ENCODE peak calls at places on chromosomes 7 and 10, in six cellular contexts. Q is nephron progenitor cell; J is CD4-positive, alpha-beta T cell; U is osteocyte; W is lower leg skin; X is IMR-90. L is an unnamed sample.

GRCh38 chr7:37357277-37357996 is 91.2 kb downstream of the ELMO1 start:
- DNase-seq in Q (no peak), J (no peak), U (no peak), W (no peak), X (no peak), L (no peak)

GRCh38 chr10:33734393-33735110 is 400.1 kb upstream of the NRP1 start:
- DNase-seq in Q (no peak), J (no peak), U (no peak), W (no peak), X (no peak), L (no peak)

GRCh38 chr10:98608417-98608816 is 161.7 kb upstream of the HPS1 start:
- DNase-seq in Q (no peak), J (no peak), U (no peak), W (no peak), X (no peak), L (no peak)

GRCh38 chr7:99308461-99309074 is 17.1 kb upstream of the ARPC1A start:
- DNase-seq in Q (no peak), J (no peak), U (no peak), W (no peak), X (peak; percentile 70), L (no peak)

GRCh38 chr7:98251251-98251843 is 685 bp downstream of the TECPR1 start:
- DNase-seq in Q (no peak), J (peak; percentile 51), U (no peak), W (no peak), X (no peak), L (no peak)

GRCh38 chr7:147276783-147277370 is 1160.3 kb downstream of the CNTNAP2 start:
- DNase-seq in Q (no peak), J (no peak), U (no peak), W (no peak), X (no peak), L (no peak)

GRCh38 chr7:89680161-89680560 is 474.1 kb upstream of the STEAP1 start:
- DNase-seq in Q (no peak), J (no peak), U (no peak), W (no peak), X (no peak), L (no peak)

GRCh38 chr10:103645141-103646054 is 151.9 kb downstream of the NEURL1 start:
- DNase-seq in Q (peak; percentile 41), J (no peak), U (no peak), W (no peak), X (peak; percentile 99), L (no peak)

GRCh38 chr7:127770870-127771269 is 118.9 kb downstream of the SND1 start:
- DNase-seq in Q (no peak), J (no peak), U (no peak), W (no peak), X (peak; percentile 72), L (no peak)

GRCh38 chr10:34869128-34869836 is 54.2 kb upstream of the PARD3 start:
- DNase-seq in Q (no peak), J (no peak), U (no peak), W (peak; percentile 52), X (no peak), L (no peak)

GRCh38 chr7:2729893-2730716 is 42.1 kb downstream of the AMZ1 start:
- DNase-seq in Q (no peak), J (no peak), U (no peak), W (peak; percentile 68), X (peak; percentile 74), L (peak; percentile 44)

GRCh38 chr10:7475046-7475860 is 64.4 kb upstream of the SFMBT2 start:
- DNase-seq in Q (peak; percentile 35), J (no peak), U (no peak), W (peak; percentile 62), X (no peak), L (no peak)

GRCh38 chr10:92290076-92290836 is 622 bp downstream of the CPEB3 start:
- DNase-seq in Q (no peak), J (peak; percentile 5), U (peak; percentile 85), W (peak; percentile 90), X (peak; percentile 49), L (no peak)

GRCh38 chr10:3825862-3826351 is 40.9 kb upstream of the KLF6 start:
- DNase-seq in Q (no peak), J (no peak), U (no peak), W (no peak), X (no peak), L (no peak)

GRCh38 chr7:6278749-6279310 is 6.4 kb upstream of the CYTH3 start:
- DNase-seq in Q (no peak), J (no peak), U (no peak), W (peak; percentile 46), X (peak; percentile 64), L (no peak)

GRCh38 chr10:86689146-86689545 is 20.8 kb downstream of the LDB3 start:
- DNase-seq in Q (no peak), J (no peak), U (no peak), W (no peak), X (no peak), L (no peak)

GRCh38 chr7:98933321-98933720 is 55.0 kb downstream of the TRRAP start:
- DNase-seq in Q (no peak), J (no peak), U (no peak), W (peak; percentile 84), X (no peak), L (no peak)

GRCh38 chr7:77931841-77932240 is 133.3 kb downstream of the PHTF2 start:
- DNase-seq in Q (no peak), J (no peak), U (no peak), W (no peak), X (no peak), L (no peak)

GRCh38 chr7:38328814-38329213 is 55.4 kb upstream of the TARP start:
- DNase-seq in Q (no peak), J (no peak), U (no peak), W (no peak), X (no peak), L (no peak)

GRCh38 chr10:124239666-124240065 is 146.3 kb upstream of the CHST15 start:
- DNase-seq in Q (no peak), J (no peak), U (no peak), W (peak; percentile 75), X (no peak), L (no peak)

GRCh38 chr10:1782841-1783240 is 45.5 kb upstream of the ADARB2 start:
- DNase-seq in Q (no peak), J (no peak), U (no peak), W (no peak), X (no peak), L (peak; percentile 25)

GRCh38 chr7:96167424-96167823 is 154.5 kb downstream of the SLC25A13 start:
- DNase-seq in Q (no peak), J (no peak), U (no peak), W (no peak), X (no peak), L (no peak)

GRCh38 chr7:84811427-84811826 is 375.4 kb downstream of the SEMA3D start:
- DNase-seq in Q (no peak), J (no peak), U (no peak), W (no peak), X (no peak), L (no peak)

GRCh38 chr10:95394161-95394880 is 103.5 kb upstream of the PDLIM1 start:
- DNase-seq in Q (no peak), J (no peak), U (no peak), W (no peak), X (no peak), L (no peak)

DNA sequence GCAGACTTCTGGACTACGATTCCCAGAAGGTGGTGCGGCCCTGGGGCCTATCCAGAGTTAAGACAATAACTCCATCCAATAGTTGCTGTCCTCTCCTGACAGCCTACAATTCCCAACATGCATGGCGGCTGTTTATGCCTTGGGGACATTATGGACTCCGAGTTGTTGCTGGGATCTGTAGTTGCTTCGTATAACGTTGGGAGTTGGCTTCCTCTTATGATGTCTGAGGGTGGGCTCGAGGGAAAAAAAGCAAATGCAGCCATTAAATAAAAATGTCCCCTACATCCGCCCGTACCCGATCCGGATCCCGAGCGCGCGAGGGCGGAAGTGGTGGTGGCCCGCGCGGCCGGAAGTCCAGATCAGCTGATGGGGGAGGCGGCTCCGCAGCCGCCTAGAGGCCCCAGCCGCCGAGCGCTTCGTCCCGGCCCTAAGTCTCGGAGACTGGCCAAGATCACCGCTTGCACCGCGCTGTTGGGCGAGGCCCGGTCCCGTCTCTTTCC is at the start of gene ZSWIM8:
- DNase-seq in Q (peak; percentile 83), J (peak; percentile 82), U (peak; percentile 94), W (peak; percentile 97), X (peak; percentile 96), L (peak; percentile 82)
- TF ChIP-seq CTCF in Q (no peak), J (no peak), U (no peak), W (no peak), X (peak; percentile 8), L (no peak)

DNA sequence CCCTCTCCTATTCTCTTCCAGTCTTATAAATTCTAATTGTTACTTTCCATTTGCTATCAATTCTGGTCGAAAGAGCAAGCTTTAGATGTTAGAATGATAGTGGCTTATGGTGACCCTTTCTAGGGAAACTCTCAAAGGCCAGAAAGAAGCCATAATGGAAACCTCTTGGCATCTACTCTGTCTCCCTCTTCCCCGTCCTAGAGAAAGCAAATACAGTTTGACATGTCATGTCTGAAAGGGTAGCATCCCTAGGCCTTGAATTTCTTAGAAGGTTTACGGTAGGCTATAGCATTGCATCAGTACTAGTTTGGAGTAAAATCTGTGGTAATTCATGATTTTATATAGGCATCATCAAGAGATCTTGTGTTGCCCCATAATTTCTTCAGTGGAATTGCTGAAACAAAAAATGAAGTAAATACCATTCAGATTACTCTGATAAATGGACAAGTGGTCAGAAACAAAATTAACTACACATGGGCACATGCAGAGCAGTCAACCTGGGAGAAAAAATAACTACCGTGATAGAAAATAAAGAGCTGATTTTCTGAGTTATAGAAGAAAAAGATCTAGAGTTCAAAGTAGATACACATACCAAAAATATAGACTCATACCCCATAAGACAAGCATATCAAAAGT is 4.4 kb downstream of the PRKAR2B start:
- DNase-seq in Q (no peak), J (no peak), U (no peak), W (no peak), X (no peak), L (no peak)
- TF ChIP-seq CTCF in Q (no peak), J (no peak), U (no peak), W (no peak), X (no peak), L (no peak)

GRCh38 chr7:120554960-120555571 is 282.1 kb downstream of the KCND2 start:
- DNase-seq in Q (peak; percentile 51), J (no peak), U (no peak), W (no peak), X (peak; percentile 47), L (no peak)
- TF ChIP-seq CTCF in Q (peak; percentile 84), J (no peak), U (peak; percentile 89), W (no peak), X (peak; percentile 71), L (peak; percentile 90)

DNA sequence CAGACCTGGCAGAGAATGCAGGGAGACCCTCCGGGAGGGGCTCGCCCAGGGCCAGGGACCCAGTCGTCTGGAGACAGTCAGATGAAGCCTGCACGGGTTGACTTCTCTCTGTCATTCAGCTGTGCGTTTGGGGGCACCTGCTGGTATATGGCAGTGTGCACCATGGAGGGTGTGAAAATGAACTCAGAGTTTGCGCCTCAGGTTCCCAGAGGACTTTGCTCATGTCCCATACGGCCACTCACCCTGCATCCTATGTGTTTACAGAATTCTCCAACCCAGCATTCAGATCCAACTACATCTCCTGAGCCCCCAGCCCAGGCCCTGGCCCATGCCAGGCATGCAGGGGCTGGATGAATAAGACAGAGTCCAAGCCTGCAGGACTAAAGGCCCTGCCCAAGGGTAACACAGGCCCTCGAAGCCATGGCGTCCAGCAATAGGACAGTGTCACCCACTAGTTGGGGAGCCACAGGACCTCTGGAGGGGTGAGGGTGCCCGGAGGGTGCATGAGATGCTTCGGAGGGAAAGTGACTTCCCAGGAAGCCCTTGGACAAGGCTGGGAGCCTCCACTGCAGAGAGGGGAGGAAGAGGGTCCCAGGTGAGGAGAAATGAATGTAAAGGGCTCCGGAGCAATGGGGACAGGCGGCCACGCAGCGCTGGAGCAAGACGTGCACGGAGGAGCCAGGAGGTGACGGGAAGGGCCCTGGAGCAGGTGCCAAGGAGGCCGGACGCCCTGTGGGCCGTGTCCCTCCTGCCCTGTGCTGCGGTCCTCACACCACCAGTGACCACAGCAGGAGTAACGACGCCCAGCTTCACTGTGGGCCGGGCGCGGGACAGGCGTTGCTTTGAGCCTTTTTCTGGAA is 36.3 kb downstream of the CALML3 start:
- DNase-seq in Q (no peak), J (no peak), U (no peak), W (peak; percentile 78), X (no peak), L (no peak)
- TF ChIP-seq CTCF in Q (no peak), J (no peak), U (no peak), W (no peak), X (no peak), L (no peak)